ENCODE peak calls at places on chromosomes 6 and 20, in eight cellular contexts. Q is choroid plexus epithelial cell, L is cardiac muscle cell, U is epithelial cell of esophagus, X is fibroblast of mammary gland, B is AG04449, I is endodermal cell, C is adrenal gland. E is an unnamed sample.

GRCh38 chr20:12180107-12180661 is 262.5 kb downstream of the BTBD3 start:
- DNase-seq in Q (no peak), L (no peak), U (no peak), X (no peak), B (no peak), I (no peak), C (no peak), E (no peak)

GRCh38 chr6:82370788-82371187 is 7.2 kb downstream of the TPBG start:
- DNase-seq in Q (no peak), L (no peak), U (peak; percentile 34), X (no peak), B (no peak), I (peak; percentile 55), C (no peak), E (no peak)

GRCh38 chr6:37822851-37823682 is 3.5 kb downstream of the ZFAND3 start:
- DNase-seq in Q (no peak), L (peak; percentile 19), U (peak; percentile 89), X (peak; percentile 49), B (no peak), I (no peak), C (no peak), E (peak; percentile 55)

GRCh38 chr6:11209941-11210340 is 22.5 kb downstream of the NEDD9 start:
- DNase-seq in Q (peak; percentile 66), L (no peak), U (peak; percentile 40), X (no peak), B (no peak), I (peak; percentile 46), C (no peak), E (peak; percentile 70)

GRCh38 chr20:63775096-63775978 is 35.8 kb downstream of the SLC2A4RG start:
- DNase-seq in Q (peak; percentile 53), L (peak; percentile 95), U (no peak), X (peak; percentile 10), B (no peak), I (peak; percentile 93), C (peak; percentile 31), E (peak; percentile 42)

GRCh38 chr6:63426844-63427243 is 107.1 kb upstream of the LGSN start:
- DNase-seq in Q (no peak), L (no peak), U (no peak), X (no peak), B (no peak), I (no peak), C (no peak), E (no peak)

GRCh38 chr20:61724376-61724775 is 341.3 kb downstream of the TAF4 start:
- DNase-seq in Q (peak; percentile 29), L (peak; percentile 5), U (no peak), X (no peak), B (no peak), I (peak; percentile 86), C (no peak), E (no peak)

GRCh38 chr6:168441434-168442391 is 729 bp downstream of the SMOC2 start:
- DNase-seq in Q (no peak), L (peak; percentile 27), U (no peak), X (no peak), B (no peak), I (peak; percentile 73), C (no peak), E (no peak)

GRCh38 chr6:36724514-36725385 is 27.1 kb downstream of the RAB44 start:
- DNase-seq in Q (peak; percentile 78), L (peak; percentile 79), U (peak; percentile 84), X (peak; percentile 70), B (no peak), I (peak; percentile 93), C (peak; percentile 80), E (peak; percentile 81)

GRCh38 chr6:131572686-131573415 is at the start of gene ARG1:
- DNase-seq in Q (no peak), L (no peak), U (no peak), X (no peak), B (no peak), I (peak; percentile 66), C (no peak), E (no peak)

GRCh38 chr20:20780127-20780822 is 67.8 kb upstream of the RALGAPA2 start:
- DNase-seq in Q (peak; percentile 1), L (no peak), U (peak; percentile 90), X (peak; percentile 25), B (no peak), I (peak; percentile 62), C (peak; percentile 48), E (peak; percentile 6)

GRCh38 chr20:43243672-43244269 is 54.1 kb upstream of the PTPRT start:
- DNase-seq in Q (no peak), L (peak; percentile 13), U (no peak), X (no peak), B (no peak), I (peak; percentile 75), C (no peak), E (no peak)

GRCh38 chr6:149483302-149483701 is 1.5 kb downstream of the ZC3H12D start:
- DNase-seq in Q (no peak), L (no peak), U (no peak), X (no peak), B (no peak), I (no peak), C (no peak), E (no peak)

GRCh38 chr6:149482542-149483261 is 2.1 kb downstream of the ZC3H12D start:
- DNase-seq in Q (no peak), L (no peak), U (no peak), X (no peak), B (no peak), I (no peak), C (no peak), E (no peak)

GRCh38 chr6:149478631-149479314 is 6.0 kb downstream of the ZC3H12D start:
- DNase-seq in Q (no peak), L (no peak), U (peak; percentile 64), X (no peak), B (no peak), I (no peak), C (no peak), E (no peak)

GRCh38 chr6:149477544-149477943 is 7.3 kb downstream of the ZC3H12D start:
- DNase-seq in Q (no peak), L (no peak), U (no peak), X (no peak), B (no peak), I (no peak), C (no peak), E (no peak)

DNA sequence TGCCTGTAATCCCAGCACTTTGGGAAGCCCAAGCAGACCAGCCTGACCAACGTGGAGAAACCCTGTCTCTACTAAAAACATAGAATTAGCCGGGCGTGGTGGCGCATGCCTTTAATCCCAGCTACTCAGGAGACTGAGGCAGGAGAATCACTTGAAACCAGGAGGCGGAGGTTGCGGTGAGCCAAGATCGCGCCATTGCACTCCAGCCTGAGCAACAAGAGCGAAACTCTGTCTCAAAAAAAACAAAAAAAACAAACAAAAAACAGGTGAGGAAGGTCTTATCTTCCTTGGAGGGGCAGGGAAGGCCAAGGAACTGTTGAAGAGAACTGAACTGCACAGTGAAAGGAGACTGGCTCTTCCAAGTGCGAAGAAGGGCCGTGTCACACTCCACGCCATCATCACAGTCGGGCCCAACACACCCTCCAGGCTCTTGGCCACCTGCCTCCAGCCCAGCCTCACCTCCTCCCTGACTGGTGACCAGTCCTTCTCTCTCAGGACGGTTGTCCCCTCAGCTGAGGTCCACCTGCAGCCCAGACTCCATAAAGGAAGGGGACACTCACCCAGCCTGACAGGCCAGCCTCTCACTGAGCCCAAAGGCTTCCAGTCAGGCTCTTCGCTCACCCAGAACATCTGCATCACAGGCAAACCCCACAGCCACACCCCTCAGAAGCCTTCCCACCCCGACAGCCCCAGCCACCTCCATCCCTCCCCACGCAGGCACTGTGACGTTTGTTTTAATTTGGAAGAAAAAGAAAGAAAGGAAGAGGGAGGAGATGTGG is 4.1 kb downstream of the ZC3H12D start:
- DNase-seq in Q (no peak), L (no peak), U (no peak), X (no peak), B (no peak), I (no peak), C (no peak), E (no peak)
- H3K4me3 ChIP-seq in Q (no peak overlapping the region), L (no peak overlapping the region), U (no peak overlapping the region), X (no peak overlapping the region), B (no peak overlapping the region), I (no peak overlapping the region), C (no peak overlapping the region), E (no peak overlapping the region)

GRCh38 chr6:158818580-158819212 is 472 bp downstream of the EZR start:
- DNase-seq in Q (peak; percentile 71), L (peak; percentile 75), U (peak; percentile 71), X (peak; percentile 53), B (no peak), I (peak; percentile 87), C (peak; percentile 80), E (peak; percentile 65)
- TF ChIP-seq CTCF in Q (no peak), L (no peak), U (no peak), X (no peak), B (no peak), I (no peak), C (no peak), E (no peak)

GRCh38 chr6:88585081-88585692 is 378.2 kb downstream of the RNGTT start:
- DNase-seq in Q (no peak), L (no peak), U (no peak), X (no peak), B (no peak), I (no peak), C (no peak), E (no peak)

GRCh38 chr6:88588938-88589337 is 374.5 kb downstream of the RNGTT start:
- DNase-seq in Q (no peak), L (no peak), U (no peak), X (no peak), B (no peak), I (no peak), C (no peak), E (no peak)

GRCh38 chr6:88587158-88587537 is 376.3 kb downstream of the RNGTT start:
- DNase-seq in Q (no peak), L (no peak), U (no peak), X (no peak), B (no peak), I (no peak), C (no peak), E (no peak)

GRCh38 chr6:88584581-88584980 is 378.8 kb downstream of the RNGTT start:
- DNase-seq in Q (peak; percentile 7), L (no peak), U (no peak), X (no peak), B (no peak), I (no peak), C (peak; percentile 78), E (no peak)

GRCh38 chr6:88586371-88587157 is 376.9 kb downstream of the RNGTT start:
- DNase-seq in Q (no peak), L (no peak), U (no peak), X (peak; percentile 43), B (no peak), I (no peak), C (peak; percentile 73), E (peak; percentile 1)
- H3K4me3 ChIP-seq in Q (no peak overlapping the region), L (no peak overlapping the region), U (no peak overlapping the region), X (no peak overlapping the region), B (no peak overlapping the region), I (no peak overlapping the region), C (no peak overlapping the region), E (no peak overlapping the region)

DNA sequence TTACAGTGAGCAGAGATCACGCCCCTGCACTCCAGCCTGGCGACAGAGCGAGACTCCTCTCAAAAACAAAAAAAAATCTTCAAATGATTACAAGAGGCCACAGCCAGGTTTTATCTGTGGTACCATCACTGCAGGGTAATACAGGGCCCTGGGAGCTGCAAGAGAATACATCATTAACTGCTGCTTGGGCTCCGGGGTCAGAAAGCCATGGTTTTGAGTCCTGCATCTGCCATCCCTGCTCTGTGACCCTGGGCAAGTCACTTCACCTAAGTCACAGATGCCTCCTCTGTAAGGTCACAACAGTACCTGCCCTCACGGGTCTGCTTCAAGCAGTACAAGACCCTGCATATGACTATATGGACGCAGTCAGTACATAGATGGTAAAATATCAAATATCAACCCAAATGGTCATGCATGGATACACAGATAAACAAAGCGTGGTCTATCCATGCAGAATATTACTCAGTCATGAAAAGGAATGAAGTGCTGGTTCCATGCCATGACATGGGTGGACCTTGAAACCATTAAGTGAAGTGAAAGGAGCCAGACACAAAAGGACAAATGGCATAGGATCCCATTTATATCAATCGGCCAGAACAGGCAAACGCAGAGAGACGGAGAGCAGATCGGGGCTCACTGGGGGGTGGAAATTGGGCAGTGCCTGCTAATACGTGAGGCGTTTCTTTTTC is 83.6 kb downstream of the NFATC2 start:
- DNase-seq in Q (no peak), L (no peak), U (no peak), X (no peak), B (no peak), I (no peak), C (no peak), E (no peak)
- TF ChIP-seq CTCF in Q (no peak), L (no peak), U (no peak), X (no peak), B (no peak), I (no peak), C (no peak), E (no peak)